ENCODE peak calls at places on chromosomes 1 and 21, in seven cellular contexts. Q is IMR-90, W is HepG2, Z is SK-N-SH, K is WTC11, A is H1, X is A549. S is an unnamed sample.

GRCh38 chr1:98565951-98566350 is 95.6 kb upstream of the SNX7 start:
- DNase-seq in Q (no peak), W (no peak), Z (no peak), K (no peak), A (no peak), X (no peak), S (no peak)

GRCh38 chr1:226548281-226549093 is at the start of gene STUM:
- DNase-seq in Q (peak), W (no peak), Z (peak), K (peak), A (no peak), X (no peak), S (no peak)

GRCh38 chr1:14182801-14183200 is 415.7 kb upstream of the KAZN start:
- DNase-seq in Q (no peak), W (no peak), Z (no peak), K (no peak), A (no peak), X (no peak), S (no peak)

GRCh38 chr1:89633745-89634625 is 1.1 kb downstream of the LRRC8C start:
- DNase-seq in Q (peak), W (no peak), Z (peak), K (peak), A (no peak), X (no peak), S (no peak)

GRCh38 chr21:17461014-17461413 is 51.8 kb upstream of the CXADR start:
- DNase-seq in Q (peak), W (no peak), Z (no peak), K (no peak), A (no peak), X (peak), S (no peak)

GRCh38 chr1:209569445-209570207 is 13.9 kb upstream of the CAMK1G start:
- DNase-seq in Q (peak), W (peak), Z (peak), K (peak), A (peak), X (peak), S (peak)

GRCh38 chr1:83964153-83964552 is 34.8 kb downstream of the TTLL7 start:
- DNase-seq in Q (no peak), W (no peak), Z (no peak), K (no peak), A (no peak), X (no peak), S (no peak)

GRCh38 chr1:223639333-223639749 is 26.2 kb downstream of the CAPN8 start:
- DNase-seq in Q (no peak), W (no peak), Z (no peak), K (no peak), A (no peak), X (no peak), S (no peak)

GRCh38 chr1:241591317-241591716 is 48.9 kb downstream of the CHML start:
- DNase-seq in Q (peak), W (no peak), Z (no peak), K (no peak), A (no peak), X (peak), S (no peak)

GRCh38 chr1:222892137-222892763 is 77.4 kb downstream of the DISP1 start:
- DNase-seq in Q (peak), W (peak), Z (no peak), K (no peak), A (no peak), X (no peak), S (no peak)

GRCh38 chr1:121558514-121558913 is 373.7 kb downstream of the SRGAP2C start:
- DNase-seq in Q (peak), W (no peak), Z (no peak), K (no peak), A (no peak), X (no peak), S (no peak)

GRCh38 chr1:231903586-231904081 is 277.0 kb downstream of the DISC1 start:
- DNase-seq in Q (peak), W (no peak), Z (no peak), K (no peak), A (no peak), X (no peak), S (no peak)

GRCh38 chr1:1578371-1578940 is 3.8 kb upstream of the SSU72 start:
- DNase-seq in Q (no peak), W (no peak), Z (no peak), K (no peak), A (no peak), X (no peak), S (no peak)

GRCh38 chr1:67580671-67581403 is 104.2 kb upstream of the GADD45A start:
- DNase-seq in Q (no peak), W (no peak), Z (no peak), K (no peak), A (no peak), X (no peak), S (no peak)

GRCh38 chr1:110639724-110640386 is 33.7 kb upstream of the KCNA2 start:
- DNase-seq in Q (peak), W (no peak), Z (no peak), K (no peak), A (no peak), X (no peak), S (no peak)

GRCh38 chr1:154870117-154870571 is at the start of gene KCNN3:
- DNase-seq in Q (peak), W (peak), Z (peak), K (peak), A (peak), X (peak), S (peak)

GRCh38 chr1:62357916-62358315 is 38.7 kb upstream of the KANK4 start:
- DNase-seq in Q (no peak), W (no peak), Z (no peak), K (no peak), A (no peak), X (no peak), S (no peak)

GRCh38 chr1:154809436-154810413 is 60.4 kb downstream of the KCNN3 start:
- DNase-seq in Q (peak), W (no peak), Z (no peak), K (no peak), A (no peak), X (peak), S (no peak)

GRCh38 chr1:67367370-67368345 is 60.0 kb downstream of the IL12RB2 start:
- DNase-seq in Q (peak), W (peak), Z (peak), K (no peak), A (no peak), X (peak), S (no peak)

GRCh38 chr1:109298666-109299086 is 8.1 kb downstream of the MYBPHL start:
- DNase-seq in Q (peak), W (peak), Z (peak), K (no peak), A (no peak), X (no peak), S (no peak)

GRCh38 chr21:42056468-42056867 is 14.6 kb upstream of the UMODL1 start:
- DNase-seq in Q (peak), W (no peak), Z (no peak), K (no peak), A (no peak), X (no peak), S (no peak)

GRCh38 chr1:30151826-30152225 is 571.6 kb downstream of the MATN1 start:
- DNase-seq in Q (no peak), W (no peak), Z (no peak), K (no peak), A (no peak), X (no peak), S (no peak)

GRCh38 chr1:30147188-30147587 is 576.2 kb downstream of the MATN1 start:
- DNase-seq in Q (no peak), W (no peak), Z (no peak), K (no peak), A (no peak), X (no peak), S (no peak)

GRCh38 chr1:30148676-30149075 is 574.7 kb downstream of the MATN1 start:
- DNase-seq in Q (no peak), W (no peak), Z (no peak), K (no peak), A (no peak), X (no peak), S (no peak)

GRCh38 chr1:30151119-30151518 is 572.3 kb downstream of the MATN1 start:
- DNase-seq in Q (no peak), W (no peak), Z (no peak), K (no peak), A (no peak), X (no peak), S (no peak)

DNA sequence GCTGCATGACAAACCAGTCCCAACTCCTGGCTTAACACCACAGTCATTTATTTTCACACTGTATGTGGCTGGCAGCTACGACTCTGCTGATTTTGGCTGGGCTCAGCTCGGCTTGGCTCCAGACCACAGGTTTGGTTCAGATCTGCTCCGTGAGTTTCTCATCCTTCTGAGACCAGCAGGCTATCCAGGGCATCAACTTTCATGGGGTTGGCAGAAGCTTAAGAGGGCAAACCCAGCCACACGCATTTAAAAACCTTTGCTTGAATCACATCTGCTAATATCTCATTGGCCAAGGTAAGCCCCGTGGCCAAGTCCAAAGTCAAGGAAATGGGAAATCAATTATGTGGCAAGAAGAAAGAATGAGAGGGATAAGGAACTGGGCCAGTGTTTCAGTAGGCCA is 574.2 kb downstream of the MATN1 start:
- DNase-seq in Q (no peak), W (no peak), Z (no peak), K (no peak), A (no peak), X (no peak), S (no peak)
- TF ChIP-seq USF2 in Q (no peak), W (no peak), Z (no peak), K (no peak), A (no peak), X (no peak), S (no peak)

GRCh38 chr1:53410100-53410541 is 49.1 kb upstream of the DMRTB1 start:
- DNase-seq in Q (peak), W (no peak), Z (peak), K (no peak), A (no peak), X (no peak), S (peak)
- TF ChIP-seq USF2 in Q (no peak), W (no peak), Z (no peak), K (no peak), A (no peak), X (no peak), S (no peak)

DNA sequence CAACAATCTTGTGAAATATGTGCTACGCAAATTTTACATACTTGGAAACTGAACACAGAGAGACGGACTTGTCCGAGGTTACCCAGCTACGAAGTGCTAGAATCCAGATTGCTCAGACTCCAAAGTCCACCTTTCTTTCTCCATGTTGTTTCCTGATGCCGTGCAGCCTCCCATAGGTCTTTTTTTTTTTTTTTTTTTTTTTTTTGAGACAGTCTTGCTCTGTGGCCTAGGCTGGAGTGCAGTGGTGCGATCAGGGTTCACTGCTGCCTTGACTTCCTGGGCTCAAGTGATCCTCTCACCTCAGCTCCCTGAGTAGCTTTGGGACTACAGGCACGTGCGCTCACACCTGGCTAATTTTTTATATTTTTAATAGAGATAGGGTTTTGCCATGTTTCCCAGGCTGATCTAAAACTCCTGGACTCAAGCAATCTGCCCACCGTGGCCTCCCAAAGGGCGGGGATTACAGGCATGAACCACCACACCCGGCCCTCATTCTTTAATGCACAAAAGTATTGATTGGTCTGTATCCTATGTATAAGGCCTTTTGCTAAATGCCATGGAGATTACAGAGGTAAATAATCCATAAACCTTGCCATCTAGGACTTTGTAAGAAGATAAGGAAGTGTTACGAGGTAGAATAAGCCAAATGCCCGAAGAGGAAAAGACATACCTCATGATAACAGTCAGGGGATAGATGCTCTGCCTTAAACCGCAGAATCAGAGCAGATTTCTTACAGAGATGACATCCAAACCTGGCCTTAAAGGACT is 92.8 kb downstream of the C1orf21 start:
- DNase-seq in Q (no peak), W (peak), Z (no peak), K (no peak), A (no peak), X (no peak), S (no peak)
- TF ChIP-seq USF2 in Q (no peak), W (no peak), Z (no peak), K (no peak), A (no peak), X (no peak), S (no peak)

GRCh38 chr1:214401666-214402065 is 120.7 kb downstream of the SMYD2 start:
- DNase-seq in Q (no peak), W (no peak), Z (no peak), K (no peak), A (no peak), X (no peak), S (no peak)

GRCh38 chr1:214403431-214403830 is 122.5 kb downstream of the SMYD2 start:
- DNase-seq in Q (peak), W (no peak), Z (no peak), K (no peak), A (no peak), X (no peak), S (no peak)

GRCh38 chr1:214404154-214404553 is 123.2 kb downstream of the SMYD2 start:
- DNase-seq in Q (peak), W (no peak), Z (no peak), K (no peak), A (no peak), X (no peak), S (peak)

GRCh38 chr1:214404571-214405213 is 123.7 kb downstream of the SMYD2 start:
- DNase-seq in Q (peak), W (peak), Z (no peak), K (peak), A (no peak), X (no peak), S (no peak)

GRCh38 chr1:214402583-214403216 is 121.7 kb downstream of the SMYD2 start:
- DNase-seq in Q (peak), W (no peak), Z (no peak), K (no peak), A (no peak), X (no peak), S (no peak)
- TF ChIP-seq USF2 in Q (peak), W (no peak), Z (no peak), K (no peak), A (no peak), X (no peak), S (no peak)

GRCh38 chr1:54404939-54405880 is 984 bp downstream of the SSBP3 start:
- DNase-seq in Q (no peak), W (no peak), Z (peak), K (peak), A (no peak), X (no peak), S (no peak)
- TF ChIP-seq USF2 in Q (no peak), W (no peak), Z (no peak), K (no peak), A (no peak), X (no peak), S (no peak)

DNA sequence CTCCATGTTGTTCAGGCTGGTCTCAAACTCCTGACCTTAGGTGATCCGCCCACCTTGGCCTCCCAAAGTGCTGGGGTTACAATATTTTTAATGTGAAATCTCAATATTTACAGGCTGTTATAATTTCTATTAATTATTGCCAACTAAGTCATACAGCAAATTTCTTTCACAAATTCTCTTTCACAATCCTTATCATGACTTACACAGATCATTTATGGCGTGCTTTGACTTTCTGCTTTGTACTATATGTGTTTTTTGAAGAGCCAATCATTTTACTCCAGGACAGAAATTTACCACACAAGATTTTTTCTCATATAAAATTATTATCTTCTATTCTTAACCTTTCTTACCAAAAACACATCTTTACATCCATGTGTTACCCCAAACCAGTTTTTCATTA is 1729.9 kb downstream of the NCAM2 start:
- DNase-seq in Q (no peak), W (no peak), Z (no peak), K (no peak), A (no peak), X (no peak), S (no peak)
- TF ChIP-seq USF2 in Q (no peak), W (no peak), Z (no peak), K (no peak), A (no peak), X (no peak), S (no peak)

GRCh38 chr1:206963740-206964139 is 6.5 kb downstream of the FCAMR start:
- DNase-seq in Q (no peak), W (no peak), Z (no peak), K (no peak), A (no peak), X (no peak), S (no peak)
- TF ChIP-seq USF2 in Q (no peak), W (no peak), Z (no peak), K (no peak), A (no peak), X (no peak), S (no peak)

DNA sequence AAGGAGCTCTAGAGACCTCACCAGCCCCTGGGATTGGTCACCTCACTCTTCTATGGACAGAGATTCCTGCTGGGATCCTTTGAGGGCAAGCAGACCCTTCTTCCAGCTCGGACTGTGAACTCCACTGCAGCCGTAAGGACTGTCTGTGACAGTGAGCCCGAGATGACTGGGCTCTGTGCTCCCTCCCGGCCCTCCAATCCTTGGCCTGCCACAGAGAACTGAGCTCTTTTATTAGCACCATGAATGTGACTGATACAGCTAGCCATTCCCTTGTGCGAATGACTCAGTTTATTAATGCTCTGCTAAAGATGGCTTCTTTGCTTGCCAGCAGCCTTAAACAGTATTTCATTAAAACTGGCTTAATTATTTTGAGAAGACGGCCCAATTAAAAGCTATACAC is 194.6 kb upstream of the LMO4 start:
- DNase-seq in Q (peak), W (no peak), Z (no peak), K (no peak), A (no peak), X (no peak), S (no peak)
- TF ChIP-seq USF2 in Q (no peak), W (no peak), Z (no peak), K (no peak), A (no peak), X (no peak), S (no peak)